ENCODE peak calls at places on chromosomes 4 and X, in nine cellular contexts. V is GM23338, L is GM23248, K is OCI-LY7, S is SK-N-SH, W is neural progenitor cell, G is MM.1S, R is HCT116, Q is PC-3. U is an unnamed sample.

GRCh38 chr4:145066063-145066501 is 31.9 kb downstream of the ANAPC10 start:
- DNase-seq in V (peak), L (no peak), K (no peak), S (no peak), W (peak), G (no peak), R (peak), Q (no peak), U (peak)

GRCh38 chr4:182510836-182511235 is 267.6 kb downstream of the TENM3 start:
- DNase-seq in V (no peak), L (no peak), K (no peak), S (no peak), W (peak), G (no peak), R (no peak), Q (no peak), U (no peak)

GRCh38 chrX:150198776-150199175 is 164.3 kb upstream of the MAMLD1 start:
- DNase-seq in V (no peak), L (peak), K (no peak), S (no peak), W (no peak), G (no peak), R (no peak), Q (peak), U (no peak)

GRCh38 chr4:24470681-24471622 is 113.4 kb downstream of the DHX15 start:
- DNase-seq in V (peak), L (peak), K (no peak), S (peak), W (peak), G (peak), R (no peak), Q (peak), U (peak)

GRCh38 chr4:6932918-6933317 is 23.3 kb downstream of the TBC1D14 start:
- DNase-seq in V (no peak), L (no peak), K (no peak), S (no peak), W (no peak), G (no peak), R (no peak), Q (no peak), U (no peak)

GRCh38 chrX:115367455-115367854 is 77.9 kb downstream of the LUZP4 start:
- DNase-seq in V (no peak), L (peak), K (no peak), S (no peak), W (no peak), G (no peak), R (no peak), Q (no peak), U (no peak)

GRCh38 chr4:116024954-116025708 is 911.7 kb upstream of the NDST4 start:
- DNase-seq in V (no peak), L (no peak), K (no peak), S (no peak), W (no peak), G (no peak), R (no peak), Q (no peak), U (peak)

GRCh38 chr4:53055274-53055673 is 193.2 kb downstream of the RASL11B start:
- DNase-seq in V (no peak), L (peak), K (no peak), S (peak), W (no peak), G (no peak), R (no peak), Q (no peak), U (peak)

GRCh38 chr4:2172627-2173231 is 69.2 kb downstream of the HAUS3 start:
- DNase-seq in V (no peak), L (no peak), K (no peak), S (no peak), W (no peak), G (no peak), R (no peak), Q (no peak), U (no peak)

GRCh38 chrX:150935466-150935865 is 37.0 kb upstream of the CD99L2 start:
- DNase-seq in V (no peak), L (peak), K (no peak), S (no peak), W (no peak), G (no peak), R (no peak), Q (peak), U (no peak)

GRCh38 chrX:126994011-126994410 is 174.5 kb downstream of the PRR32 start:
- DNase-seq in V (no peak), L (no peak), K (no peak), S (no peak), W (peak), G (no peak), R (no peak), Q (no peak), U (no peak)

GRCh38 chr4:85968945-85969830 is 390.7 kb downstream of the MAPK10 start:
- DNase-seq in V (peak), L (peak), K (peak), S (peak), W (peak), G (peak), R (no peak), Q (peak), U (peak)

GRCh38 chr4:158051401-158052235 is 121.2 kb downstream of the GASK1B start:
- DNase-seq in V (no peak), L (peak), K (no peak), S (no peak), W (no peak), G (no peak), R (no peak), Q (no peak), U (peak)

GRCh38 chrX:139972113-139972512 is 6.8 kb upstream of the CXorf66 start:
- DNase-seq in V (no peak), L (no peak), K (no peak), S (no peak), W (no peak), G (no peak), R (no peak), Q (no peak), U (no peak)

GRCh38 chr4:102564399-102564921 is 63.3 kb downstream of the NFKB1 start:
- DNase-seq in V (no peak), L (peak), K (no peak), S (no peak), W (no peak), G (no peak), R (no peak), Q (peak), U (no peak)

GRCh38 chrX:116232833-116233232 is 62.3 kb downstream of the AGTR2 start:
- DNase-seq in V (no peak), L (peak), K (no peak), S (no peak), W (no peak), G (no peak), R (no peak), Q (peak), U (peak)

GRCh38 chrX:130296743-130297142 is 28.0 kb upstream of the ZNF280C start:
- DNase-seq in V (no peak), L (no peak), K (no peak), S (no peak), W (no peak), G (peak), R (no peak), Q (peak), U (no peak)

GRCh38 chrX:31374786-31375185 is 302.9 kb upstream of the FTHL17 start:
- DNase-seq in V (peak), L (no peak), K (no peak), S (no peak), W (no peak), G (no peak), R (no peak), Q (no peak), U (no peak)

GRCh38 chrX:150533863-150534262 is 34.6 kb upstream of the MTM1 start:
- DNase-seq in V (no peak), L (no peak), K (no peak), S (no peak), W (no peak), G (no peak), R (no peak), Q (peak), U (no peak)

GRCh38 chrX:155611302-155611701 is 1.4 kb downstream of the TMLHE start:
- DNase-seq in V (no peak), L (peak), K (no peak), S (no peak), W (no peak), G (no peak), R (no peak), Q (no peak), U (no peak)

GRCh38 chrX:116281106-116281505 is 110.6 kb downstream of the AGTR2 start:
- DNase-seq in V (peak), L (no peak), K (no peak), S (no peak), W (no peak), G (no peak), R (no peak), Q (peak), U (no peak)

GRCh38 chr4:61273237-61273636 is 73.1 kb downstream of the ADGRL3 start:
- DNase-seq in V (no peak), L (no peak), K (no peak), S (no peak), W (no peak), G (no peak), R (no peak), Q (no peak), U (peak)

GRCh38 chr4:125315571-125316390 is 1.0 kb downstream of the FAT4 start:
- DNase-seq in V (peak), L (peak), K (no peak), S (peak), W (peak), G (peak), R (no peak), Q (peak), U (peak)

GRCh38 chrX:71215335-71215912 is 7.6 kb upstream of the GJB1 start:
- DNase-seq in V (no peak), L (no peak), K (no peak), S (no peak), W (no peak), G (no peak), R (no peak), Q (no peak), U (no peak)

GRCh38 chrX:71195959-71196727 is 26.9 kb upstream of the GJB1 start:
- DNase-seq in V (peak), L (no peak), K (peak), S (no peak), W (no peak), G (no peak), R (no peak), Q (no peak), U (no peak)

GRCh38 chr4:57139783-57140182 is 29.6 kb upstream of the IGFBP7 start:
- DNase-seq in V (no peak), L (no peak), K (no peak), S (no peak), W (no peak), G (no peak), R (no peak), Q (no peak), U (no peak)

GRCh38 chr4:77449162-77449561 is 156.5 kb upstream of the CXCL13 start:
- DNase-seq in V (no peak), L (peak), K (no peak), S (no peak), W (no peak), G (no peak), R (no peak), Q (peak), U (no peak)

GRCh38 chrX:113400193-113400704 is 559.6 kb upstream of the AMOT start:
- DNase-seq in V (peak), L (peak), K (no peak), S (no peak), W (peak), G (no peak), R (peak), Q (peak), U (peak)
- TF ChIP-seq EZH2phosphoT487 in V (no peak), L (no peak), K (no peak), S (no peak), W (no peak), G (no peak), R (no peak), Q (no peak), U (no peak)

DNA sequence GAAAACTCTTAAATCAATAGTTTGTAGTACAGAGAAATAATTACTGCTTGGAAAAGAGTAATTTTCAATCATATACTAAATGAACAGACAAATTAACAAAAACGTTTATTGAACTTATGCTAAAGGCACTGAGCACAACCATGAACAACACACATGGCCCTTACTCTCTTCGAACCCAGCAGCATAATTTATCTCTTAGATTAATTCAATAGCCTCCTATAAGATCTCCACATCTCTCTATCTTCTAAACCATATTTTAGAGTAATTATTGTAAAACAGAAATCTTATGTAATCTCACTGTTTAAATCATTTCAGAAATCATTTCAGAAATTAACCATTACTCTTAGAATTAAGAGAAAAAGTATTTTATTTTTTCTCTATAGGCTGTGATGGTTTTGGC is 218.4 kb downstream of the CCSER1 start:
- DNase-seq in V (no peak), L (no peak), K (no peak), S (peak), W (no peak), G (no peak), R (no peak), Q (no peak), U (no peak)
- H3K27ac ChIP-seq in V (no peak), L (no peak), K (no peak), S (no peak), W (no peak), G (no peak), R (no peak), Q (no peak), U (no peak)

DNA sequence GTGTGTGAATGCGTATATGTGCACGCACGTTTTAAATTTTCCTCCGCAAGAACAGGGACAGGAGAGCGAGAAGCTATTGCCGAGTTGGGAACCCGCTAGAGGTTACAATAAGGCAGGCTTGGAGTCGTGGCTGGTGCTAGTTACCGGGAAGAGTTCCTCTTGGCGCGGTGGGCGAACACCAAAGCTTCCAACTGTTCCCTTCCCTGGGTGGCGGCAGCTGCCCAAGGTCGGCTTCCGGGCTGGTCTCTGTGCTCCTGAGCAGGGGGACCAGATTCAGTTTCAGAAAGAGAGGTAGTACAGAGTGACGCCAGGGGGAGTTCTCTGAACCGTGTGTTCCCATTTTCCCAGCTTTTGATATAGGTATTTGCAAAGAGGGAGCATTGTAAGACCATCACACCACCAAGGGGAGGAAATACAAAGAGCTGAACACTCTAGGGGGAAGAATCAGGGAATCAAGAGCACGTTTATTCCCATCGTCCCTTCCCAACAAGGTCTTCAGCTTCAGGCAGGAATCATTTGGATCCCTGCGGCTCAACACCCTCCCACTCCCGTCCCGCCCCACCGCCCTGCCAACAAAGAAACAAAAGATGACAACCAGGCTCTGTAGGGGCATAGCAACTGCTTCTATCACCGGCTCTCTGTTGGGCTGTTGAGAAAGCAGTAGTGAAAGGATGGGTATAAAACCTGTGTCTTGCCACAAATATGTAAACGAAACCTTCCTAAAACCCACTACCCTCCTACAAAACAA is 113.6 kb upstream of the TEX13C start:
- DNase-seq in V (peak), L (peak), K (no peak), S (peak), W (peak), G (no peak), R (no peak), Q (peak), U (peak)
- H3K4me3 ChIP-seq in V (peak), L (peak), K (no peak), S (no peak), W (peak), G (no peak), R (no peak), Q (peak), U (peak)

GRCh38 chr4:163448541-163449203 is 24.9 kb downstream of the TKTL2 start:
- DNase-seq in V (no peak), L (peak), K (no peak), S (no peak), W (no peak), G (no peak), R (no peak), Q (peak), U (no peak)
- TF ChIP-seq EZH2phosphoT487 in V (no peak), L (no peak), K (no peak), S (no peak), W (no peak), G (no peak), R (no peak), Q (no peak), U (no peak)

GRCh38 chrX:17587352-17587751 is 149.9 kb upstream of the SCML1 start:
- DNase-seq in V (no peak), L (no peak), K (no peak), S (no peak), W (no peak), G (no peak), R (no peak), Q (no peak), U (no peak)

GRCh38 chrX:17580529-17581155 is 156.7 kb upstream of the SCML1 start:
- DNase-seq in V (no peak), L (peak), K (no peak), S (no peak), W (no peak), G (no peak), R (no peak), Q (no peak), U (peak)

GRCh38 chrX:17581650-17582049 is 155.6 kb upstream of the SCML1 start:
- DNase-seq in V (no peak), L (no peak), K (no peak), S (no peak), W (no peak), G (no peak), R (no peak), Q (no peak), U (no peak)

GRCh38 chrX:17585006-17585405 is 152.3 kb upstream of the SCML1 start:
- DNase-seq in V (no peak), L (no peak), K (no peak), S (no peak), W (no peak), G (no peak), R (no peak), Q (no peak), U (no peak)

DNA sequence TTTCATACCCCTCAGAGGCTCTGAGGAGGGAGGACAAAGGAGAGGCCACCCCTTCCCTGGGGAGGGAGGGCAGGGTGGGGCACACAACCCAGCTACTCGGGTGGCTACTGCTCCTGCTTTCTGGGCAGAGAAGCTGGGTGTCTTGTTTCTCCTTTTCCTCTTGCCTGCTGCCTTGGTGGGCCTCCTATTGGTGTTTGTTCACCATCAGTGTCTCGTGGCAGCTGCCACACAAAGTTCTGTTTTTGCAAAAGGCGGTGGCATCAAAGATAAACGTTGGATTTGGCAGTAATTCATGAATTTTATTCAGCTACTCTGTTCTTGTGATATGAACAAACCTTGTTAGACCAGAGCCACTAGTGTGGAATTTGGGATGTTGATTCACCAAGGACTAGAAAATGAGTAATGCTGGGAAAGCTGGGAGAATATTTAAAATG is 153.0 kb upstream of the SCML1 start:
- DNase-seq in V (no peak), L (peak), K (no peak), S (no peak), W (no peak), G (no peak), R (no peak), Q (peak), U (no peak)
- H3K27ac ChIP-seq in V (no peak), L (peak), K (no peak), S (peak), W (no peak), G (no peak), R (no peak), Q (peak), U (no peak)